ENCODE peak calls at places on chromosome 18, in ten cellular contexts. One of them, this sample, is unnamed.

GRCh38 chr18:50796495-50796894 is 23.3 kb downstream of the MRO start:
- DNase-seq in PC-9: no peak
- DNase-seq in IMR-90: no peak
- DNase-seq in fibroblast of mammary gland: no peak
- DNase-seq in glutamatergic neuron: no peak
- DNase-seq in RWPE1: no peak
- DNase-seq in CD8-positive, alpha-beta T cell: no peak
- DNase-seq in dorsolateral prefrontal cortex: no peak
- DNase-seq in left ventricle myocardium inferior: no peak
- DNase-seq in adrenal gland: no peak
- DNase-seq in this sample: no peak

GRCh38 chr18:59096098-59096779 is 43.4 kb upstream of the SEC11C start:
- DNase-seq in PC-9: no peak
- DNase-seq in IMR-90: no peak
- DNase-seq in fibroblast of mammary gland: no peak
- DNase-seq in glutamatergic neuron: peak; percentile 58
- DNase-seq in RWPE1: no peak
- DNase-seq in CD8-positive, alpha-beta T cell: no peak
- DNase-seq in dorsolateral prefrontal cortex: no peak
- DNase-seq in left ventricle myocardium inferior: no peak
- DNase-seq in adrenal gland: no peak
- DNase-seq in this sample: no peak

GRCh38 chr18:58045265-58046086 is 1.4 kb downstream of the NEDD4L start:
- DNase-seq in PC-9: peak; percentile 70
- DNase-seq in IMR-90: peak; percentile 31
- DNase-seq in fibroblast of mammary gland: no peak
- DNase-seq in glutamatergic neuron: peak; percentile 68
- DNase-seq in RWPE1: peak; percentile 54
- DNase-seq in CD8-positive, alpha-beta T cell: peak; percentile 45
- DNase-seq in dorsolateral prefrontal cortex: no peak
- DNase-seq in left ventricle myocardium inferior: no peak
- DNase-seq in adrenal gland: peak; percentile 80
- DNase-seq in this sample: peak; percentile 79

GRCh38 chr18:1308686-1309085 is 404.0 kb downstream of the ADCYAP1 start:
- DNase-seq in PC-9: no peak
- DNase-seq in IMR-90: no peak
- DNase-seq in fibroblast of mammary gland: no peak
- DNase-seq in glutamatergic neuron: no peak
- DNase-seq in RWPE1: no peak
- DNase-seq in CD8-positive, alpha-beta T cell: no peak
- DNase-seq in dorsolateral prefrontal cortex: no peak
- DNase-seq in left ventricle myocardium inferior: no peak
- DNase-seq in adrenal gland: no peak
- DNase-seq in this sample: no peak

GRCh38 chr18:22026889-22027288 is 142.5 kb upstream of the GATA6 start:
- DNase-seq in PC-9: no peak
- DNase-seq in IMR-90: no peak
- DNase-seq in fibroblast of mammary gland: no peak
- DNase-seq in glutamatergic neuron: no peak
- DNase-seq in RWPE1: no peak
- DNase-seq in CD8-positive, alpha-beta T cell: no peak
- DNase-seq in dorsolateral prefrontal cortex: no peak
- DNase-seq in left ventricle myocardium inferior: no peak
- DNase-seq in adrenal gland: no peak
- DNase-seq in this sample: no peak

GRCh38 chr18:76364282-76365259 is 130.5 kb downstream of the ZNF516 start:
- DNase-seq in PC-9: no peak
- DNase-seq in IMR-90: no peak
- DNase-seq in fibroblast of mammary gland: no peak
- DNase-seq in glutamatergic neuron: no peak
- DNase-seq in RWPE1: no peak
- DNase-seq in CD8-positive, alpha-beta T cell: no peak
- DNase-seq in dorsolateral prefrontal cortex: no peak
- DNase-seq in left ventricle myocardium inferior: no peak
- DNase-seq in adrenal gland: no peak
- DNase-seq in this sample: no peak

GRCh38 chr18:26386002-26386401 is 159.8 kb downstream of the TAF4B start:
- DNase-seq in PC-9: peak; percentile 25
- DNase-seq in IMR-90: peak; percentile 46
- DNase-seq in fibroblast of mammary gland: peak; percentile 87
- DNase-seq in glutamatergic neuron: no peak
- DNase-seq in RWPE1: no peak
- DNase-seq in CD8-positive, alpha-beta T cell: no peak
- DNase-seq in dorsolateral prefrontal cortex: no peak
- DNase-seq in left ventricle myocardium inferior: no peak
- DNase-seq in adrenal gland: peak; percentile 48
- DNase-seq in this sample: no peak

GRCh38 chr18:46859855-46860254 is 57.5 kb downstream of the PIAS2 start:
- DNase-seq in PC-9: no peak
- DNase-seq in IMR-90: peak; percentile 46
- DNase-seq in fibroblast of mammary gland: peak; percentile 25
- DNase-seq in glutamatergic neuron: no peak
- DNase-seq in RWPE1: no peak
- DNase-seq in CD8-positive, alpha-beta T cell: no peak
- DNase-seq in dorsolateral prefrontal cortex: no peak
- DNase-seq in left ventricle myocardium inferior: no peak
- DNase-seq in adrenal gland: no peak
- DNase-seq in this sample: no peak

GRCh38 chr18:8474661-8475060 is 134.6 kb upstream of the RAB12 start:
- DNase-seq in PC-9: no peak
- DNase-seq in IMR-90: no peak
- DNase-seq in fibroblast of mammary gland: no peak
- DNase-seq in glutamatergic neuron: no peak
- DNase-seq in RWPE1: no peak
- DNase-seq in CD8-positive, alpha-beta T cell: no peak
- DNase-seq in dorsolateral prefrontal cortex: no peak
- DNase-seq in left ventricle myocardium inferior: no peak
- DNase-seq in adrenal gland: no peak
- DNase-seq in this sample: no peak

GRCh38 chr18:70503060-70503459 is 214.2 kb downstream of the SOCS6 start:
- DNase-seq in PC-9: no peak
- DNase-seq in IMR-90: no peak
- DNase-seq in fibroblast of mammary gland: no peak
- DNase-seq in glutamatergic neuron: no peak
- DNase-seq in RWPE1: no peak
- DNase-seq in CD8-positive, alpha-beta T cell: no peak
- DNase-seq in dorsolateral prefrontal cortex: no peak
- DNase-seq in left ventricle myocardium inferior: no peak
- DNase-seq in adrenal gland: no peak
- DNase-seq in this sample: no peak

GRCh38 chr18:30280861-30281470 is 761.6 kb downstream of the DSC3 start:
- DNase-seq in PC-9: peak; percentile 2
- DNase-seq in IMR-90: peak; percentile 59
- DNase-seq in fibroblast of mammary gland: peak; percentile 60
- DNase-seq in glutamatergic neuron: no peak
- DNase-seq in RWPE1: peak; percentile 1
- DNase-seq in CD8-positive, alpha-beta T cell: no peak
- DNase-seq in dorsolateral prefrontal cortex: no peak
- DNase-seq in left ventricle myocardium inferior: no peak
- DNase-seq in adrenal gland: no peak
- DNase-seq in this sample: no peak
- TF ChIP-seq CTCF in PC-9: peak; percentile 74
- TF ChIP-seq CTCF in IMR-90: peak; percentile 70
- TF ChIP-seq CTCF in fibroblast of mammary gland: peak; percentile 60
- TF ChIP-seq CTCF in glutamatergic neuron: peak; percentile 92
- TF ChIP-seq CTCF in RWPE1: peak; percentile 77
- TF ChIP-seq CTCF in CD8-positive, alpha-beta T cell: no peak
- TF ChIP-seq CTCF in dorsolateral prefrontal cortex: peak; percentile 69
- TF ChIP-seq CTCF in left ventricle myocardium inferior: peak; percentile 66
- TF ChIP-seq CTCF in adrenal gland: peak; percentile 15
- TF ChIP-seq CTCF in this sample: peak; percentile 88

GRCh38 chr18:34639662-34640061 is 70.4 kb upstream of the DTNA start:
- DNase-seq in PC-9: no peak
- DNase-seq in IMR-90: no peak
- DNase-seq in fibroblast of mammary gland: no peak
- DNase-seq in glutamatergic neuron: no peak
- DNase-seq in RWPE1: no peak
- DNase-seq in CD8-positive, alpha-beta T cell: no peak
- DNase-seq in dorsolateral prefrontal cortex: no peak
- DNase-seq in left ventricle myocardium inferior: no peak
- DNase-seq in adrenal gland: no peak
- DNase-seq in this sample: no peak

GRCh38 chr18:34640273-34640672 is 69.8 kb upstream of the DTNA start:
- DNase-seq in PC-9: no peak
- DNase-seq in IMR-90: no peak
- DNase-seq in fibroblast of mammary gland: no peak
- DNase-seq in glutamatergic neuron: no peak
- DNase-seq in RWPE1: no peak
- DNase-seq in CD8-positive, alpha-beta T cell: no peak
- DNase-seq in dorsolateral prefrontal cortex: no peak
- DNase-seq in left ventricle myocardium inferior: no peak
- DNase-seq in adrenal gland: no peak
- DNase-seq in this sample: no peak

GRCh38 chr18:34648269-34648668 is 61.8 kb upstream of the DTNA start:
- DNase-seq in PC-9: no peak
- DNase-seq in IMR-90: no peak
- DNase-seq in fibroblast of mammary gland: no peak
- DNase-seq in glutamatergic neuron: no peak
- DNase-seq in RWPE1: no peak
- DNase-seq in CD8-positive, alpha-beta T cell: no peak
- DNase-seq in dorsolateral prefrontal cortex: no peak
- DNase-seq in left ventricle myocardium inferior: no peak
- DNase-seq in adrenal gland: no peak
- DNase-seq in this sample: no peak

GRCh38 chr18:34647251-34647650 is 62.8 kb upstream of the DTNA start:
- DNase-seq in PC-9: no peak
- DNase-seq in IMR-90: no peak
- DNase-seq in fibroblast of mammary gland: no peak
- DNase-seq in glutamatergic neuron: no peak
- DNase-seq in RWPE1: no peak
- DNase-seq in CD8-positive, alpha-beta T cell: no peak
- DNase-seq in dorsolateral prefrontal cortex: no peak
- DNase-seq in left ventricle myocardium inferior: no peak
- DNase-seq in adrenal gland: no peak
- DNase-seq in this sample: no peak

DNA sequence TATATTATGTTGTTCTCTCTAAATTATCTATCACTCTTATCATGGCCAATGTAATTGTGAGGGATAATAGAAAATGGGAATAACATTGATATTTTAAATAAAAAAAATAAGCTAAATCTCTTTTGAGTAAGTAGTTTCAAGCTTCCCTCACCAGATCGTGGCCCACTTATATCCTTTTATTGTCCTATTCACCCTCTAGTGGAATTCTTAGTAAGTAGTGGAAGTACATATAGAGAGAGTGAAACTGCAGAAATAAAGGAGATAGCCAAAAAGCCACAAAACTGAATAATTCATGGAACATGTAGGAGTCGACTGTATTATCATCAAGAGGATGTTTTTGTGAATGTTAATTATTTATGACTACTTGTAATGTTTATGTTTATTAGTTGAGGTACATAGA is 66.1 kb upstream of the DTNA start:
- DNase-seq in PC-9: no peak
- DNase-seq in IMR-90: peak; percentile 12
- DNase-seq in fibroblast of mammary gland: peak; percentile 36
- DNase-seq in glutamatergic neuron: no peak
- DNase-seq in RWPE1: no peak
- DNase-seq in CD8-positive, alpha-beta T cell: no peak
- DNase-seq in dorsolateral prefrontal cortex: no peak
- DNase-seq in left ventricle myocardium inferior: no peak
- DNase-seq in adrenal gland: no peak
- DNase-seq in this sample: no peak
- TF ChIP-seq CTCF in PC-9: no peak
- TF ChIP-seq CTCF in IMR-90: peak; percentile 7
- TF ChIP-seq CTCF in fibroblast of mammary gland: peak; percentile 21
- TF ChIP-seq CTCF in glutamatergic neuron: no peak
- TF ChIP-seq CTCF in RWPE1: no peak
- TF ChIP-seq CTCF in CD8-positive, alpha-beta T cell: no peak
- TF ChIP-seq CTCF in dorsolateral prefrontal cortex: no peak
- TF ChIP-seq CTCF in left ventricle myocardium inferior: peak; percentile 26
- TF ChIP-seq CTCF in adrenal gland: no peak
- TF ChIP-seq CTCF in this sample: peak; percentile 26

GRCh38 chr18:23105030-23105429 is 30.3 kb upstream of the CABLES1 start:
- DNase-seq in PC-9: peak; percentile 6
- DNase-seq in IMR-90: no peak
- DNase-seq in fibroblast of mammary gland: no peak
- DNase-seq in glutamatergic neuron: no peak
- DNase-seq in RWPE1: no peak
- DNase-seq in CD8-positive, alpha-beta T cell: no peak
- DNase-seq in dorsolateral prefrontal cortex: no peak
- DNase-seq in left ventricle myocardium inferior: no peak
- DNase-seq in adrenal gland: no peak
- DNase-seq in this sample: no peak

GRCh38 chr18:23105581-23106219 is 29.6 kb upstream of the CABLES1 start:
- DNase-seq in PC-9: peak; percentile 37
- DNase-seq in IMR-90: no peak
- DNase-seq in fibroblast of mammary gland: no peak
- DNase-seq in glutamatergic neuron: no peak
- DNase-seq in RWPE1: no peak
- DNase-seq in CD8-positive, alpha-beta T cell: no peak
- DNase-seq in dorsolateral prefrontal cortex: no peak
- DNase-seq in left ventricle myocardium inferior: no peak
- DNase-seq in adrenal gland: no peak
- DNase-seq in this sample: no peak

GRCh38 chr18:23107718-23108117 is 27.6 kb upstream of the CABLES1 start:
- DNase-seq in PC-9: no peak
- DNase-seq in IMR-90: peak; percentile 33
- DNase-seq in fibroblast of mammary gland: peak; percentile 45
- DNase-seq in glutamatergic neuron: no peak
- DNase-seq in RWPE1: no peak
- DNase-seq in CD8-positive, alpha-beta T cell: no peak
- DNase-seq in dorsolateral prefrontal cortex: no peak
- DNase-seq in left ventricle myocardium inferior: no peak
- DNase-seq in adrenal gland: no peak
- DNase-seq in this sample: no peak

GRCh38 chr18:23108496-23108895 is 26.8 kb upstream of the CABLES1 start:
- DNase-seq in PC-9: no peak
- DNase-seq in IMR-90: no peak
- DNase-seq in fibroblast of mammary gland: no peak
- DNase-seq in glutamatergic neuron: no peak
- DNase-seq in RWPE1: no peak
- DNase-seq in CD8-positive, alpha-beta T cell: no peak
- DNase-seq in dorsolateral prefrontal cortex: no peak
- DNase-seq in left ventricle myocardium inferior: no peak
- DNase-seq in adrenal gland: no peak
- DNase-seq in this sample: no peak

DNA sequence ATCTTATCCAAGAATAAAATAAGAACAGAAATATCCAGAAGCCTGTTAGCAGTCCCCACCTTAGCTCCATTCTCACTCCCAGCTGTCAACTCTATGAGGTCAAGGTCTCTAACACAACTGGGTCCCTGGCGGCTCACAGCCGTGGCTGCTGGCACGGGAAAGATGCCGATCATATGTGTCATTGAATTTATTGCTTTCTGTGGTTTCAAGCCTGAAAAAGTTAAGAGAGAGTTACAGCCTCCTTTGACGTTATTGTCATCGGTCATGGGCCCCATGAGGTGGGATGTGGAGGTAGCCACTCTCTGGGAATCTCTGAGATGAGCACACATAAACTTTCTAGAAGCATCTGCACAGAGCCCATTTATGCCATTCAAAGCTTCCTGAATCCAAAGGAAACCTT is 28.7 kb upstream of the CABLES1 start:
- DNase-seq in PC-9: peak; percentile 79
- DNase-seq in IMR-90: peak; percentile 96
- DNase-seq in fibroblast of mammary gland: peak; percentile 97
- DNase-seq in glutamatergic neuron: no peak
- DNase-seq in RWPE1: peak; percentile 61
- DNase-seq in CD8-positive, alpha-beta T cell: no peak
- DNase-seq in dorsolateral prefrontal cortex: no peak
- DNase-seq in left ventricle myocardium inferior: no peak
- DNase-seq in adrenal gland: peak; percentile 65
- DNase-seq in this sample: no peak
- TF ChIP-seq CTCF in PC-9: no peak
- TF ChIP-seq CTCF in IMR-90: no peak
- TF ChIP-seq CTCF in fibroblast of mammary gland: no peak
- TF ChIP-seq CTCF in glutamatergic neuron: no peak
- TF ChIP-seq CTCF in RWPE1: no peak
- TF ChIP-seq CTCF in CD8-positive, alpha-beta T cell: no peak
- TF ChIP-seq CTCF in dorsolateral prefrontal cortex: no peak
- TF ChIP-seq CTCF in left ventricle myocardium inferior: no peak
- TF ChIP-seq CTCF in adrenal gland: no peak
- TF ChIP-seq CTCF in this sample: no peak

GRCh38 chr18:6729247-6730091 is at the start of gene ARHGAP28:
- DNase-seq in PC-9: peak; percentile 1
- DNase-seq in IMR-90: peak; percentile 92
- DNase-seq in fibroblast of mammary gland: peak; percentile 79
- DNase-seq in glutamatergic neuron: peak; percentile 90
- DNase-seq in RWPE1: peak; percentile 41
- DNase-seq in CD8-positive, alpha-beta T cell: no peak
- DNase-seq in dorsolateral prefrontal cortex: peak; percentile 64
- DNase-seq in left ventricle myocardium inferior: peak; percentile 87
- DNase-seq in adrenal gland: peak; percentile 86
- DNase-seq in this sample: peak; percentile 90
- TF ChIP-seq CTCF in PC-9: no peak
- TF ChIP-seq CTCF in IMR-90: peak; percentile 34
- TF ChIP-seq CTCF in fibroblast of mammary gland: no peak
- TF ChIP-seq CTCF in glutamatergic neuron: no peak
- TF ChIP-seq CTCF in RWPE1: peak; percentile 17
- TF ChIP-seq CTCF in CD8-positive, alpha-beta T cell: no peak
- TF ChIP-seq CTCF in dorsolateral prefrontal cortex: no peak
- TF ChIP-seq CTCF in left ventricle myocardium inferior: peak; percentile 55
- TF ChIP-seq CTCF in adrenal gland: peak; percentile 20
- TF ChIP-seq CTCF in this sample: peak; percentile 70